ENCODE peak calls at places on chromosomes 16 and 17, in four cellular contexts. X is PC-3, Z is foreskin fibroblast, P is lower leg skin. K is an unnamed sample.
A peak's percentile ranks its signal among the peaks of the same experiment; 100 is the strongest.

GRCh38 chr17:48505788-48506187 is 25.0 kb downstream of the HOXB1 start:
- DNase-seq in X (peak; percentile 99), Z (peak; percentile 83), P (no peak), K (peak; percentile 84)

GRCh38 chr16:3589441-3589921 is 12.3 kb upstream of the NLRC3 start:
- DNase-seq in X (no peak), Z (no peak), P (no peak), K (no peak)

GRCh38 chr17:82297280-82297803 is 20.1 kb downstream of the CD7 start:
- DNase-seq in X (peak; percentile 86), Z (peak; percentile 96), P (peak; percentile 98), K (peak; percentile 96)

GRCh38 chr17:45370949-45371413 is 54.2 kb upstream of the MAP3K14 start:
- DNase-seq in X (peak; percentile 31), Z (peak; percentile 50), P (peak; percentile 50), K (no peak)

GRCh38 chr17:69539781-69540319 is 125.4 kb downstream of the MAP2K6 start:
- DNase-seq in X (peak; percentile 96), Z (peak; percentile 77), P (no peak), K (peak; percentile 93)

GRCh38 chr16:50050802-50051201 is 15.0 kb upstream of the HEATR3 start:
- DNase-seq in X (no peak), Z (peak; percentile 62), P (no peak), K (peak; percentile 19)

GRCh38 chr17:55659661-55660060 is 63.0 kb downstream of the TMEM100 start:
- DNase-seq in X (no peak), Z (no peak), P (no peak), K (no peak)

GRCh38 chr16:57801856-57802634 is at the start of gene KIFC3:
- DNase-seq in X (peak; percentile 68), Z (peak; percentile 91), P (peak; percentile 96), K (peak; percentile 73)

GRCh38 chr16:1770328-1771071 is 843 bp downstream of the NME3 start:
- DNase-seq in X (peak; percentile 60), Z (peak; percentile 78), P (no peak), K (peak; percentile 50)

GRCh38 chr16:46649571-46649970 is 28.4 kb upstream of the SHCBP1 start:
- DNase-seq in X (no peak), Z (no peak), P (no peak), K (peak; percentile 46)

GRCh38 chr16:70800306-70800705 is 652 bp downstream of the VAC14 start:
- DNase-seq in X (no peak), Z (no peak), P (no peak), K (no peak)

GRCh38 chr17:7380855-7381683 is at the start of gene TNK1:
- DNase-seq in X (peak; percentile 49), Z (peak; percentile 25), P (peak; percentile 95), K (no peak)

GRCh38 chr16:30786115-30786935 is 680 bp downstream of the ZNF629 start:
- DNase-seq in X (peak; percentile 28), Z (peak; percentile 88), P (no peak), K (peak; percentile 56)

GRCh38 chr16:69123894-69124293 is 8.5 kb downstream of the CHTF8 start:
- DNase-seq in X (peak; percentile 73), Z (peak; percentile 80), P (peak; percentile 77), K (peak; percentile 74)

GRCh38 chr17:66661411-66661843 is 173.5 kb upstream of the CACNG5 start:
- DNase-seq in X (peak; percentile 99), Z (no peak), P (no peak), K (peak; percentile 52)

GRCh38 chr17:79246226-79246794 is 171.7 kb downstream of the ENGASE start:
- DNase-seq in X (no peak), Z (no peak), P (no peak), K (no peak)

GRCh38 chr16:70715860-70716357 is 30.1 kb upstream of the MTSS2 start:
- DNase-seq in X (peak; percentile 58), Z (peak; percentile 45), P (no peak), K (peak; percentile 77)

GRCh38 chr16:57977418-57978069 is 6.6 kb upstream of the CNGB1 start:
- DNase-seq in X (no peak), Z (no peak), P (no peak), K (no peak)

GRCh38 chr16:50451951-50452508 is 83.2 kb upstream of the BRD7 start:
- DNase-seq in X (no peak), Z (no peak), P (no peak), K (no peak)

GRCh38 chr16:17386229-17386628 is 84.5 kb downstream of the XYLT1 start:
- DNase-seq in X (no peak), Z (no peak), P (no peak), K (no peak)

GRCh38 chr16:29307598-29308507 is 98.7 kb downstream of the NPIPB11 start:
- DNase-seq in X (peak; percentile 7), Z (peak; percentile 29), P (peak; percentile 68), K (peak; percentile 74)

GRCh38 chr16:10744370-10745030 is 858 bp downstream of the NUBP1 start:
- DNase-seq in X (no peak), Z (peak; percentile 69), P (peak; percentile 90), K (peak; percentile 78)

GRCh38 chr17:18859256-18859655 is 1.3 kb downstream of the PRPSAP2 start:
- DNase-seq in X (peak; percentile 28), Z (peak; percentile 63), P (peak; percentile 42), K (no peak)

GRCh38 chr16:56613706-56614105 is 5.3 kb downstream of the MT2A start:
- DNase-seq in X (no peak), Z (no peak), P (no peak), K (no peak)

DNA sequence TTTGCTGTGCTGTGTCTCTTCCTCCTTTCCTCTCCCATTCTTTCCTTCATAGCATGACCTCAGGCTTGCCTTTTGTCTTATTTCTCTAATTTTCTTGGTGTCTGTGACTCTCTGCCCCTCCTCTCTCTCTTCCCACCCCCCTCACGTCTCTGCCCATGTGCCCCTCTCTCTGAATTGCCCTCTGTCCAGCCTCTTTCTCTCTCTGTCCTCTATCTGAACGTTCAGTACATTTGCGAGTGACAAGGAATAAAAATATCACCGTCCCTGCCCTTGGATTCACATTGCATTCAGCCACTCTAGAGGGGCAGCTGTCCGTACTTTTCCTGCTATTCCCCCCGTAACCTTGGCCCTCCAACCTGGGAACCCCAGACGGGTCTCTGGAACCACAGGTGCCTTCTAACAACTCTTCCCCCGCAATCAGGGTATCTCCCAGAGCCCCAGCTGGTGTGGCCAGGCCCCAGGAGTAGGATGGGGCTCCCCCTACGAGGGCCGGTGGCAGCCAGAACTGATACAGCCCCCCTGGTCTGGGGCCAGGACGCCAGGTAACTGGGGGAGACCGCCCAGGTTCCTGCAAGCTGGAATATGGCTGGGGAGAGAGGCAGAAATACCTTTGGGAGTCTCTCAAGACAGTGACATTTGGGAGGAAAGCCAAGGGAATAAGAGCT is 1.8 kb downstream of the KIF1C start:
- DNase-seq in X (no peak), Z (no peak), P (no peak), K (no peak)
- H3K4me3 ChIP-seq in X (peak overlapping the region; percentile 79), Z (peak overlapping the region; percentile 92), P (no peak overlapping the region), K (peak overlapping the region; percentile 89)

GRCh38 chr16:72921106-72921505 is 126.8 kb downstream of the ZFHX3 start:
- DNase-seq in X (no peak), Z (no peak), P (no peak), K (no peak)

GRCh38 chr16:72924487-72924886 is 123.4 kb downstream of the ZFHX3 start:
- DNase-seq in X (no peak), Z (no peak), P (no peak), K (no peak)

GRCh38 chr16:72923757-72924156 is 124.2 kb downstream of the ZFHX3 start:
- DNase-seq in X (no peak), Z (no peak), P (no peak), K (no peak)

GRCh38 chr16:72922714-72923113 is 125.2 kb downstream of the ZFHX3 start:
- DNase-seq in X (no peak), Z (no peak), P (no peak), K (no peak)

GRCh38 chr16:72921620-72922019 is 126.3 kb downstream of the ZFHX3 start:
- DNase-seq in X (no peak), Z (peak; percentile 53), P (no peak), K (peak; percentile 74)
- H3K4me3 ChIP-seq in X (no peak overlapping the region), Z (no peak overlapping the region), P (no peak overlapping the region), K (peak overlapping the region; percentile 27)

DNA sequence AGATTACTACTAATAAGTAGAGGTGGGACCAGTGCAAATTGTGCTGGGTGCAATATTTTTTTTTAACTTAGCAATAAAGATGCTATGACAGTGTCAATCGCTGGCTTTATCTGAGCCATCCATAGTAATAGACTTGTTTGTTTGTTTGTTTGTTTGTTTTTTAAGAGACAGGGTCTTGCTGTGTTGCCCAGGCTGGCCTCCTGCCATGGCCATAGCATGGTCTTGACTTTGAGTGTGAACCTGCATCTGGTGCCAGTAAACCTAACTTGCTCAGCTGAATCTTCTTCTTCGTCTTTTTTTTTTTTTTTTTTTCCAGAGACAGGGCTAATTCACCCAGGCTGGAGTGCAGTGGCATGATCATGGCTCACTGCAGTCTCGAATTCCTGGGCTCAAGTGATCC is 46.6 kb downstream of the ZNRF1 start:
- DNase-seq in X (no peak), Z (no peak), P (peak; percentile 23), K (no peak)
- H3K4me3 ChIP-seq in X (no peak overlapping the region), Z (no peak overlapping the region), P (no peak overlapping the region), K (no peak overlapping the region)

DNA sequence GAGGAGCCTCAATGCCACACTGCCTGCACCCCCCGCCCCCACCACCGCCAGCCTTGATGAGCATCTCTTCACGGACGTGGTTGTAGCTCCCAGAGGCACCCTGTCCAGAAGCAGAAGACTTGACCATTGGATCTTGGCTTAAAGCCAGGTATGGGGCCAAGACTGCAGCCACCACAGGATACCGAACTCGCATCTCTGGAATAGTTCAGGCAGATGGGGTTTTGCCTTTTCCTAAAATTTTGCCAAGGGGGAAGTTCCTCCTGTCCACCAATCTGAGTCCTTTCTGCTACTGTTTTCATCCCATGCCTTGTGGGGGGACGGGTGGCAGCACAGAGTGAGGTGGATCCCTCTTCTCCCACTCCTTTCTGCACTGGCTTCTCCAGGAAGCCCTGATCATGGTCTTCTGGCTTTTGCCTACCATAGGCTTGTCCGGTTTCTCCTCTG is 939 bp downstream of the CORO6 start:
- DNase-seq in X (no peak), Z (no peak), P (no peak), K (no peak)
- H3K4me3 ChIP-seq in X (peak overlapping the region; percentile 69), Z (peak overlapping the region; percentile 70), P (no peak overlapping the region), K (no peak overlapping the region)

K was measured in astrocyte of the spinal cord.